ENCODE peak calls at places on chromosomes 12 and 14, in ten cellular contexts. One of them, this sample, is unnamed.

GRCh38 chr12:98725481-98726247 is 80.6 kb downstream of the APAF1 start:
- DNase-seq in SK-N-SH: peak; percentile 46
- DNase-seq in lung: no peak
- DNase-seq in esophagus muscularis mucosa: no peak
- DNase-seq in uterus: peak; percentile 51
- DNase-seq in AG10803: peak; percentile 66
- DNase-seq in cardiac fibroblast: peak; percentile 78
- DNase-seq in psoas muscle: peak; percentile 57
- DNase-seq in fibroblast of lung: peak; percentile 83
- DNase-seq in HFF-Myc: peak; percentile 33
- DNase-seq in this sample: peak; percentile 68

GRCh38 chr14:101076451-101077220 is 173.1 kb upstream of the RTL1 start:
- DNase-seq in SK-N-SH: peak; percentile 30
- DNase-seq in lung: no peak
- DNase-seq in esophagus muscularis mucosa: peak; percentile 62
- DNase-seq in uterus: peak; percentile 13
- DNase-seq in AG10803: no peak
- DNase-seq in cardiac fibroblast: no peak
- DNase-seq in psoas muscle: no peak
- DNase-seq in fibroblast of lung: no peak
- DNase-seq in HFF-Myc: no peak
- DNase-seq in this sample: no peak

GRCh38 chr14:54568821-54569591 is 2.1 kb downstream of the SAMD4A start:
- DNase-seq in SK-N-SH: no peak
- DNase-seq in lung: no peak
- DNase-seq in esophagus muscularis mucosa: no peak
- DNase-seq in uterus: peak; percentile 32
- DNase-seq in AG10803: peak; percentile 40
- DNase-seq in cardiac fibroblast: peak; percentile 51
- DNase-seq in psoas muscle: peak; percentile 59
- DNase-seq in fibroblast of lung: peak; percentile 45
- DNase-seq in HFF-Myc: no peak
- DNase-seq in this sample: peak; percentile 55

GRCh38 chr12:112992541-112993398 is 14.5 kb downstream of the OAS2 start:
- DNase-seq in SK-N-SH: peak; percentile 70
- DNase-seq in lung: peak; percentile 48
- DNase-seq in esophagus muscularis mucosa: no peak
- DNase-seq in uterus: no peak
- DNase-seq in AG10803: peak; percentile 64
- DNase-seq in cardiac fibroblast: peak; percentile 84
- DNase-seq in psoas muscle: no peak
- DNase-seq in fibroblast of lung: peak; percentile 32
- DNase-seq in HFF-Myc: peak; percentile 31
- DNase-seq in this sample: peak; percentile 69

GRCh38 chr14:104899781-104900180 is 24.9 kb upstream of the PLD4 start:
- DNase-seq in SK-N-SH: no peak
- DNase-seq in lung: no peak
- DNase-seq in esophagus muscularis mucosa: no peak
- DNase-seq in uterus: no peak
- DNase-seq in AG10803: no peak
- DNase-seq in cardiac fibroblast: no peak
- DNase-seq in psoas muscle: no peak
- DNase-seq in fibroblast of lung: no peak
- DNase-seq in HFF-Myc: no peak
- DNase-seq in this sample: no peak

GRCh38 chr12:94180558-94181296 is 32.4 kb downstream of the PLXNC1 start:
- DNase-seq in SK-N-SH: no peak
- DNase-seq in lung: no peak
- DNase-seq in esophagus muscularis mucosa: no peak
- DNase-seq in uterus: no peak
- DNase-seq in AG10803: no peak
- DNase-seq in cardiac fibroblast: no peak
- DNase-seq in psoas muscle: no peak
- DNase-seq in fibroblast of lung: peak; percentile 6
- DNase-seq in HFF-Myc: no peak
- DNase-seq in this sample: no peak

GRCh38 chr12:20474443-20474842 is 106.1 kb downstream of the PDE3A start:
- DNase-seq in SK-N-SH: no peak
- DNase-seq in lung: no peak
- DNase-seq in esophagus muscularis mucosa: no peak
- DNase-seq in uterus: no peak
- DNase-seq in AG10803: peak; percentile 25
- DNase-seq in cardiac fibroblast: peak; percentile 77
- DNase-seq in psoas muscle: no peak
- DNase-seq in fibroblast of lung: peak; percentile 68
- DNase-seq in HFF-Myc: no peak
- DNase-seq in this sample: no peak

GRCh38 chr14:102085503-102085902 is 1.3 kb downstream of the HSP90AA1 start:
- DNase-seq in SK-N-SH: no peak
- DNase-seq in lung: no peak
- DNase-seq in esophagus muscularis mucosa: no peak
- DNase-seq in uterus: no peak
- DNase-seq in AG10803: no peak
- DNase-seq in cardiac fibroblast: no peak
- DNase-seq in psoas muscle: no peak
- DNase-seq in fibroblast of lung: no peak
- DNase-seq in HFF-Myc: no peak
- DNase-seq in this sample: no peak

GRCh38 chr14:92035890-92036289 is 4.0 kb downstream of the TRIP11 start:
- DNase-seq in SK-N-SH: no peak
- DNase-seq in lung: no peak
- DNase-seq in esophagus muscularis mucosa: no peak
- DNase-seq in uterus: no peak
- DNase-seq in AG10803: no peak
- DNase-seq in cardiac fibroblast: no peak
- DNase-seq in psoas muscle: no peak
- DNase-seq in fibroblast of lung: no peak
- DNase-seq in HFF-Myc: no peak
- DNase-seq in this sample: no peak

GRCh38 chr12:89111964-89112363 is 240.3 kb downstream of the DUSP6 start:
- DNase-seq in SK-N-SH: no peak
- DNase-seq in lung: no peak
- DNase-seq in esophagus muscularis mucosa: no peak
- DNase-seq in uterus: no peak
- DNase-seq in AG10803: no peak
- DNase-seq in cardiac fibroblast: no peak
- DNase-seq in psoas muscle: no peak
- DNase-seq in fibroblast of lung: no peak
- DNase-seq in HFF-Myc: no peak
- DNase-seq in this sample: no peak

DNA sequence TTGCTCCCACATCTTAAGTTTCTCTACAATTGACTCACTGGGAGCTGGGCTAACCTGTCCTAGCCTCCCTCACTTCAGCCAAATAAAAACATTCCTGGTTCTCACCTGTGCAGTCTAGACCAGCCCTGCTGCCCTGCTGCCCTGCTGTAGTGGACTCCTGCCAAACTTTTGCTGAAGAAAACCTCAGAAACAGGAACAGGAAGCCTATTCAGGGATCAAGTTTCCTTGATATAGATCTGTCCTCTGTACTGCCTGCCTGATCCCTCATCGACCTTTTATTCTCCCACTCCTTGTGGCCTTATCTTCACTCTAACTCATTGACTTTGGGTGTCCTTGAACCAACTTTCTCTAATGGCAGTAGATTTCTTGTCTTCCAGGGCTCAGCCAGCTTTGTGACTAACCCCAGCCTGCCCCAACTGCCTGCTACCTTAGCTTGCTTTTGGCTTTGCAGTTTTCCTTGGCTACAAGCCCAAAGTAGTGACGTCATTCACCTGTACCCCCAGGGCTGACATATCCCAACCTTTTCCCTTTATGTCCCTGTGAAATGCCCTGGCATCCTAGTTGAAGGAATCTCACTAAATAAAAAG is 234.8 kb downstream of the DUSP6 start:
- DNase-seq in SK-N-SH: no peak
- DNase-seq in lung: peak; percentile 36
- DNase-seq in esophagus muscularis mucosa: no peak
- DNase-seq in uterus: no peak
- DNase-seq in AG10803: no peak
- DNase-seq in cardiac fibroblast: peak; percentile 18
- DNase-seq in psoas muscle: no peak
- DNase-seq in fibroblast of lung: no peak
- DNase-seq in HFF-Myc: no peak
- DNase-seq in this sample: no peak
- H3K4me3 ChIP-seq in SK-N-SH: no peak overlapping the region
- H3K4me3 ChIP-seq in lung: no peak overlapping the region
- H3K4me3 ChIP-seq in esophagus muscularis mucosa: no peak overlapping the region
- H3K4me3 ChIP-seq in uterus: no peak overlapping the region
- H3K4me3 ChIP-seq in AG10803: no peak overlapping the region
- H3K4me3 ChIP-seq in cardiac fibroblast: no peak overlapping the region
- H3K4me3 ChIP-seq in psoas muscle: no peak overlapping the region
- H3K4me3 ChIP-seq in fibroblast of lung: no peak overlapping the region
- H3K4me3 ChIP-seq in HFF-Myc: no peak overlapping the region
- H3K4me3 ChIP-seq in this sample: no peak overlapping the region

GRCh38 chr12:56333679-56334489 is at the start of gene PAN2:
- DNase-seq in SK-N-SH: peak; percentile 93
- DNase-seq in lung: peak; percentile 96
- DNase-seq in esophagus muscularis mucosa: peak; percentile 99
- DNase-seq in uterus: peak; percentile 94
- DNase-seq in AG10803: peak; percentile 96
- DNase-seq in cardiac fibroblast: peak; percentile 99
- DNase-seq in psoas muscle: peak; percentile 97
- DNase-seq in fibroblast of lung: peak; percentile 97
- DNase-seq in HFF-Myc: peak; percentile 87
- DNase-seq in this sample: peak; percentile 98
- TF ChIP-seq CTCF in SK-N-SH: peak; percentile 80
- TF ChIP-seq CTCF in lung: no peak
- TF ChIP-seq CTCF in esophagus muscularis mucosa: peak; percentile 45
- TF ChIP-seq CTCF in uterus: peak; percentile 42
- TF ChIP-seq CTCF in AG10803: peak; percentile 75
- TF ChIP-seq CTCF in cardiac fibroblast: peak; percentile 73
- TF ChIP-seq CTCF in psoas muscle: peak; percentile 57
- TF ChIP-seq CTCF in fibroblast of lung: peak; percentile 75
- TF ChIP-seq CTCF in HFF-Myc: peak; percentile 69
- TF ChIP-seq CTCF in this sample: peak; percentile 66

DNA sequence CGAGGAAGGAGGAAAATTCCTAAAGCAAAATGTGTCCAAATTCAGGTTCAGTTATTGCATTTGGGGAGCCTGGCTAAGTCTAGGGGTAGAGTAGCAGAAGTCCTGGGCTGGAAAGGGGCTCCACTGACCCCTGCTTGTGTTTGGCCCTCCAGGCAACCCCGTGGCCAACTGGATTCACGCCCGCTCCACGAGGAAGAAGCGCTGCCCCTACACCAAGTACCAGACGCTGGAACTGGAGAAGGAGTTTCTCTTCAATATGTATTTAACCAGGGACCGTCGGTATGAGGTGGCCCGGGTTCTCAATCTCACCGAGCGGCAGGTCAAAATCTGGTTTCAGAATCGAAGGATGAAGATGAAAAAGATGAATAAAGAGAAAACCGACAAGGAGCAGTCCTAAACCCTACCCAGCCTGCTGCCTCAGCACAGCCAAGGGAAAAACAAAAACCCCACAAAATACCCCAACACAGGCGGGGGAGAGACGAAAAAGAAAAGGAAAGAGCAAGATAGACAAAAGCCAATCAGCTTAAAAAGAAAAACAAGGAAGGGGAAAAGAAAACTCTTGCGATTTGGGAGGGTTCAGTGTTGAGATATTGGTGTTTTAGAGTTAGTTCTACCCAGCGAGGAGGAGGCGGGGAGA is 2.4 kb downstream of the HOXC9 start:
- DNase-seq in SK-N-SH: no peak
- DNase-seq in lung: no peak
- DNase-seq in esophagus muscularis mucosa: no peak
- DNase-seq in uterus: no peak
- DNase-seq in AG10803: no peak
- DNase-seq in cardiac fibroblast: no peak
- DNase-seq in psoas muscle: peak; percentile 71
- DNase-seq in fibroblast of lung: no peak
- DNase-seq in HFF-Myc: no peak
- DNase-seq in this sample: no peak
- H3K4me3 ChIP-seq in SK-N-SH: no peak overlapping the region
- H3K4me3 ChIP-seq in lung: no peak overlapping the region
- H3K4me3 ChIP-seq in esophagus muscularis mucosa: no peak overlapping the region
- H3K4me3 ChIP-seq in uterus: no peak overlapping the region
- H3K4me3 ChIP-seq in AG10803: peak overlapping the region; percentile 98
- H3K4me3 ChIP-seq in cardiac fibroblast: no peak overlapping the region
- H3K4me3 ChIP-seq in psoas muscle: peak overlapping the region; percentile 78
- H3K4me3 ChIP-seq in fibroblast of lung: no peak overlapping the region
- H3K4me3 ChIP-seq in HFF-Myc: no peak overlapping the region
- H3K4me3 ChIP-seq in this sample: no peak overlapping the region

GRCh38 chr14:96303981-96304380 is 48.0 kb downstream of the BDKRB1 start:
- DNase-seq in SK-N-SH: peak; percentile 54
- DNase-seq in lung: no peak
- DNase-seq in esophagus muscularis mucosa: no peak
- DNase-seq in uterus: no peak
- DNase-seq in AG10803: no peak
- DNase-seq in cardiac fibroblast: peak; percentile 60
- DNase-seq in psoas muscle: no peak
- DNase-seq in fibroblast of lung: no peak
- DNase-seq in HFF-Myc: no peak
- DNase-seq in this sample: no peak

GRCh38 chr14:96309128-96309906 is 53.3 kb downstream of the BDKRB1 start:
- DNase-seq in SK-N-SH: no peak
- DNase-seq in lung: no peak
- DNase-seq in esophagus muscularis mucosa: no peak
- DNase-seq in uterus: no peak
- DNase-seq in AG10803: no peak
- DNase-seq in cardiac fibroblast: no peak
- DNase-seq in psoas muscle: no peak
- DNase-seq in fibroblast of lung: no peak
- DNase-seq in HFF-Myc: no peak
- DNase-seq in this sample: no peak

GRCh38 chr14:96304956-96305355 is 48.9 kb downstream of the BDKRB1 start:
- DNase-seq in SK-N-SH: no peak
- DNase-seq in lung: no peak
- DNase-seq in esophagus muscularis mucosa: no peak
- DNase-seq in uterus: no peak
- DNase-seq in AG10803: no peak
- DNase-seq in cardiac fibroblast: no peak
- DNase-seq in psoas muscle: no peak
- DNase-seq in fibroblast of lung: no peak
- DNase-seq in HFF-Myc: no peak
- DNase-seq in this sample: no peak

GRCh38 chr14:96309907-96310330 is 53.2 kb downstream of the ATG2B start:
- DNase-seq in SK-N-SH: no peak
- DNase-seq in lung: no peak
- DNase-seq in esophagus muscularis mucosa: no peak
- DNase-seq in uterus: no peak
- DNase-seq in AG10803: no peak
- DNase-seq in cardiac fibroblast: no peak
- DNase-seq in psoas muscle: no peak
- DNase-seq in fibroblast of lung: no peak
- DNase-seq in HFF-Myc: no peak
- DNase-seq in this sample: no peak

DNA sequence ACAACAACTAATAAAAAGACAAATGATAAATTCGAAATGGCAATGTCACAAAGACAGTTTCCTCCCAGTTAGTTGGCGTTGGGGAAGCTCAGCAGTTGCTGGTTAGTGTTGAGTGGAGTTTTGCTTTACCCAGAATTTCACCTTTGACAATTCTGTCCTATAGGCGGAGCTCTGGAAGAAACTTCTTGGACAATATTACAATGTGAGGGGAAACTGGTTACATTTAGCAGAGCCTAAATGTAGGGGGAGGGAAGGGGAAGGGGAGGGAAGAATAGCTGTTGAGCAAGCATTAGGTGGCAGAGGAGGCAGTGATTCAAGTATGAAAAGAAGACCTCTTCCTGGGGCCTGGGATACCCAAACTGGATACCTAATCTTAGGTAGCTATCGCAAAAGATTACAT is 51.4 kb downstream of the BDKRB1 start:
- DNase-seq in SK-N-SH: no peak
- DNase-seq in lung: no peak
- DNase-seq in esophagus muscularis mucosa: no peak
- DNase-seq in uterus: no peak
- DNase-seq in AG10803: no peak
- DNase-seq in cardiac fibroblast: no peak
- DNase-seq in psoas muscle: no peak
- DNase-seq in fibroblast of lung: no peak
- DNase-seq in HFF-Myc: no peak
- DNase-seq in this sample: no peak
- TF ChIP-seq CTCF in SK-N-SH: no peak
- TF ChIP-seq CTCF in lung: no peak
- TF ChIP-seq CTCF in esophagus muscularis mucosa: no peak
- TF ChIP-seq CTCF in uterus: no peak
- TF ChIP-seq CTCF in AG10803: no peak
- TF ChIP-seq CTCF in cardiac fibroblast: no peak
- TF ChIP-seq CTCF in psoas muscle: no peak
- TF ChIP-seq CTCF in fibroblast of lung: no peak
- TF ChIP-seq CTCF in HFF-Myc: no peak
- TF ChIP-seq CTCF in this sample: no peak